ENCODE peak calls at places on chromosomes 12 and 14, in nine cellular contexts. D is activated T-helper 1 cell treated with anti-CD3 and anti-CD28 coated beads, Interleukin-2, amount 50 U/mL, for 16 hours; A is nephron progenitor cell; M is ovary; P is choroid plexus epithelial cell; U is activated CD8-positive, alpha-beta memory T cell treated with anti-CD3 and anti-CD28 coated beads, Interleukin-2, amount 10 ng/mL, durations not matched to agents 7 days and 5 days; Q is T-helper 17 cell; R is NCI-H2107; O is AG09319. F is an unnamed sample.

GRCh38 chr12:5768171-5768879 is 176.7 kb downstream of the ANO2 start:
- DNase-seq in A (no peak), Q (no peak), P (no peak), R (no peak), D (no peak), U (no peak), O (no peak), M (no peak), F (peak)

GRCh38 chr12:34402228-34402898 is 380.1 kb downstream of the ALG10 start:
- DNase-seq in R (no peak), M (peak), P (no peak), O (no peak), D (no peak), U (peak), A (no peak), Q (peak), F (no peak)

GRCh38 chr14:21063479-21063878 is 5.9 kb downstream of the RNASE8 start:
- DNase-seq in A (no peak), M (no peak), P (peak), R (no peak), U (no peak), O (no peak), D (no peak), Q (no peak), F (peak)

GRCh38 chr12:79652521-79652920 is 38.2 kb downstream of the PAWR start:
- DNase-seq in A (no peak), M (no peak), O (no peak), D (no peak), P (no peak), Q (no peak), U (no peak), R (no peak), F (peak)

GRCh38 chr12:121048442-121048841 is 9.4 kb upstream of the OASL start:
- DNase-seq in R (no peak), Q (no peak), A (no peak), O (no peak), U (no peak), D (no peak), M (no peak), P (no peak), F (no peak)

GRCh38 chr12:9926876-9927275 is 5.3 kb downstream of the CLEC2A start:
- DNase-seq in O (no peak), P (peak), D (no peak), M (no peak), A (no peak), Q (no peak), U (no peak), R (no peak), F (no peak)

GRCh38 chr12:8698132-8698829 is 490 bp downstream of the RIMKLB start:
- DNase-seq in M (peak), O (no peak), U (peak), P (no peak), R (no peak), Q (peak), D (peak), A (peak), F (peak)

GRCh38 chr12:12266389-12266872 is 413 bp downstream of the LRP6 start:
- DNase-seq in D (no peak), A (no peak), Q (no peak), M (peak), R (no peak), O (no peak), P (no peak), U (no peak), F (no peak)

GRCh38 chr14:105445290-105445689 is 25.7 kb downstream of the MTA1 start:
- DNase-seq in O (no peak), M (no peak), U (no peak), R (no peak), D (no peak), P (no peak), A (no peak), Q (no peak), F (no peak)

F was measured in astrocyte of the hippocampus.